ENCODE peak calls at places on chromosomes 12 and 14, in ten cellular contexts. One of them, this sample, is unnamed.

GRCh38 chr14:71103662-71104484 is 196.6 kb downstream of the PCNX1 start:
- DNase-seq in iris pigment epithelial cell: peak; percentile 79
- DNase-seq in HEK293T: peak; percentile 60
- DNase-seq in kidney: no peak
- DNase-seq in cardiac septum: no peak
- DNase-seq in NCI-H1436 treated with DMSO at 0.1 percent for 48 hours: peak; percentile 2
- DNase-seq in substantia nigra: no peak
- DNase-seq in posterior cingulate gyrus: no peak
- DNase-seq in tibial artery: no peak
- DNase-seq in left kidney: peak; percentile 76
- DNase-seq in this sample: no peak

GRCh38 chr14:94041551-94042346 is 15.6 kb downstream of the OTUB2 start:
- DNase-seq in iris pigment epithelial cell: peak; percentile 47
- DNase-seq in HEK293T: no peak
- DNase-seq in kidney: peak; percentile 79
- DNase-seq in cardiac septum: no peak
- DNase-seq in NCI-H1436 treated with DMSO at 0.1 percent for 48 hours: no peak
- DNase-seq in substantia nigra: no peak
- DNase-seq in posterior cingulate gyrus: peak; percentile 74
- DNase-seq in tibial artery: no peak
- DNase-seq in left kidney: no peak
- DNase-seq in this sample: peak; percentile 36

GRCh38 chr14:104938960-104939359 is 14.3 kb downstream of the PLD4 start:
- DNase-seq in iris pigment epithelial cell: no peak
- DNase-seq in HEK293T: no peak
- DNase-seq in kidney: no peak
- DNase-seq in cardiac septum: no peak
- DNase-seq in NCI-H1436 treated with DMSO at 0.1 percent for 48 hours: no peak
- DNase-seq in substantia nigra: no peak
- DNase-seq in posterior cingulate gyrus: no peak
- DNase-seq in tibial artery: peak; percentile 8
- DNase-seq in left kidney: no peak
- DNase-seq in this sample: no peak

GRCh38 chr14:81222694-81223093 is 1.9 kb upstream of the GTF2A1 start:
- DNase-seq in iris pigment epithelial cell: no peak
- DNase-seq in HEK293T: no peak
- DNase-seq in kidney: no peak
- DNase-seq in cardiac septum: no peak
- DNase-seq in NCI-H1436 treated with DMSO at 0.1 percent for 48 hours: no peak
- DNase-seq in substantia nigra: no peak
- DNase-seq in posterior cingulate gyrus: no peak
- DNase-seq in tibial artery: no peak
- DNase-seq in left kidney: peak; percentile 32
- DNase-seq in this sample: no peak

GRCh38 chr12:75561921-75562320 is 50.5 kb upstream of the KRR1 start:
- DNase-seq in iris pigment epithelial cell: peak; percentile 17
- DNase-seq in HEK293T: no peak
- DNase-seq in kidney: no peak
- DNase-seq in cardiac septum: no peak
- DNase-seq in NCI-H1436 treated with DMSO at 0.1 percent for 48 hours: no peak
- DNase-seq in substantia nigra: no peak
- DNase-seq in posterior cingulate gyrus: no peak
- DNase-seq in tibial artery: no peak
- DNase-seq in left kidney: no peak
- DNase-seq in this sample: no peak

GRCh38 chr14:83991666-83992065 is 1538.3 kb upstream of the FLRT2 start:
- DNase-seq in iris pigment epithelial cell: peak; percentile 28
- DNase-seq in HEK293T: no peak
- DNase-seq in kidney: no peak
- DNase-seq in cardiac septum: no peak
- DNase-seq in NCI-H1436 treated with DMSO at 0.1 percent for 48 hours: no peak
- DNase-seq in substantia nigra: no peak
- DNase-seq in posterior cingulate gyrus: no peak
- DNase-seq in tibial artery: no peak
- DNase-seq in left kidney: no peak
- DNase-seq in this sample: no peak

GRCh38 chr12:6072302-6072752 is 52.1 kb downstream of the VWF start:
- DNase-seq in iris pigment epithelial cell: peak; percentile 82
- DNase-seq in HEK293T: no peak
- DNase-seq in kidney: no peak
- DNase-seq in cardiac septum: no peak
- DNase-seq in NCI-H1436 treated with DMSO at 0.1 percent for 48 hours: no peak
- DNase-seq in substantia nigra: no peak
- DNase-seq in posterior cingulate gyrus: no peak
- DNase-seq in tibial artery: no peak
- DNase-seq in left kidney: peak; percentile 47
- DNase-seq in this sample: no peak

GRCh38 chr12:47991106-47991550 is 13.1 kb downstream of the COL2A1 start:
- DNase-seq in iris pigment epithelial cell: no peak
- DNase-seq in HEK293T: no peak
- DNase-seq in kidney: peak; percentile 56
- DNase-seq in cardiac septum: no peak
- DNase-seq in NCI-H1436 treated with DMSO at 0.1 percent for 48 hours: no peak
- DNase-seq in substantia nigra: no peak
- DNase-seq in posterior cingulate gyrus: peak; percentile 74
- DNase-seq in tibial artery: no peak
- DNase-seq in left kidney: no peak
- DNase-seq in this sample: no peak

GRCh38 chr14:103139371-103140016 is 16.2 kb downstream of the TNFAIP2 start:
- DNase-seq in iris pigment epithelial cell: no peak
- DNase-seq in HEK293T: no peak
- DNase-seq in kidney: no peak
- DNase-seq in cardiac septum: no peak
- DNase-seq in NCI-H1436 treated with DMSO at 0.1 percent for 48 hours: no peak
- DNase-seq in substantia nigra: no peak
- DNase-seq in posterior cingulate gyrus: no peak
- DNase-seq in tibial artery: no peak
- DNase-seq in left kidney: peak; percentile 56
- DNase-seq in this sample: no peak

GRCh38 chr14:53890611-53891091 is 66.0 kb downstream of the BMP4 start:
- DNase-seq in iris pigment epithelial cell: peak; percentile 15
- DNase-seq in HEK293T: no peak
- DNase-seq in kidney: no peak
- DNase-seq in cardiac septum: no peak
- DNase-seq in NCI-H1436 treated with DMSO at 0.1 percent for 48 hours: no peak
- DNase-seq in substantia nigra: no peak
- DNase-seq in posterior cingulate gyrus: no peak
- DNase-seq in tibial artery: no peak
- DNase-seq in left kidney: no peak
- DNase-seq in this sample: peak; percentile 21

GRCh38 chr12:120709976-120710804 is at the start of gene UNC119B:
- DNase-seq in iris pigment epithelial cell: peak; percentile 42
- DNase-seq in HEK293T: peak; percentile 83
- DNase-seq in kidney: peak; percentile 90
- DNase-seq in cardiac septum: peak; percentile 91
- DNase-seq in NCI-H1436 treated with DMSO at 0.1 percent for 48 hours: no peak
- DNase-seq in substantia nigra: peak; percentile 77
- DNase-seq in posterior cingulate gyrus: peak; percentile 95
- DNase-seq in tibial artery: peak; percentile 59
- DNase-seq in left kidney: peak; percentile 88
- DNase-seq in this sample: peak; percentile 79

GRCh38 chr14:105999361-106000028 is 473.1 kb downstream of the TMEM121 start:
- DNase-seq in iris pigment epithelial cell: peak; percentile 45
- DNase-seq in HEK293T: peak; percentile 5
- DNase-seq in kidney: peak; percentile 75
- DNase-seq in cardiac septum: peak; percentile 81
- DNase-seq in NCI-H1436 treated with DMSO at 0.1 percent for 48 hours: no peak
- DNase-seq in substantia nigra: peak; percentile 34
- DNase-seq in posterior cingulate gyrus: peak; percentile 90
- DNase-seq in tibial artery: no peak
- DNase-seq in left kidney: peak; percentile 1
- DNase-seq in this sample: peak; percentile 63

GRCh38 chr12:117622087-117622486 is 260.7 kb upstream of the NOS1 start:
- DNase-seq in iris pigment epithelial cell: no peak
- DNase-seq in HEK293T: no peak
- DNase-seq in kidney: no peak
- DNase-seq in cardiac septum: no peak
- DNase-seq in NCI-H1436 treated with DMSO at 0.1 percent for 48 hours: no peak
- DNase-seq in substantia nigra: no peak
- DNase-seq in posterior cingulate gyrus: no peak
- DNase-seq in tibial artery: no peak
- DNase-seq in left kidney: no peak
- DNase-seq in this sample: no peak

GRCh38 chr14:102659797-102660196 is 67.3 kb downstream of the RCOR1 start:
- DNase-seq in iris pigment epithelial cell: peak; percentile 67
- DNase-seq in HEK293T: no peak
- DNase-seq in kidney: no peak
- DNase-seq in cardiac septum: no peak
- DNase-seq in NCI-H1436 treated with DMSO at 0.1 percent for 48 hours: no peak
- DNase-seq in substantia nigra: no peak
- DNase-seq in posterior cingulate gyrus: no peak
- DNase-seq in tibial artery: no peak
- DNase-seq in left kidney: no peak
- DNase-seq in this sample: no peak

GRCh38 chr14:24965934-24966593 is 83.9 kb downstream of the STXBP6 start:
- DNase-seq in iris pigment epithelial cell: peak; percentile 84
- DNase-seq in HEK293T: no peak
- DNase-seq in kidney: no peak
- DNase-seq in cardiac septum: no peak
- DNase-seq in NCI-H1436 treated with DMSO at 0.1 percent for 48 hours: no peak
- DNase-seq in substantia nigra: no peak
- DNase-seq in posterior cingulate gyrus: peak; percentile 89
- DNase-seq in tibial artery: peak; percentile 61
- DNase-seq in left kidney: peak; percentile 13
- DNase-seq in this sample: no peak

GRCh38 chr14:75658957-75659356 is 1.7 kb downstream of the ERG28 start:
- DNase-seq in iris pigment epithelial cell: no peak
- DNase-seq in HEK293T: no peak
- DNase-seq in kidney: no peak
- DNase-seq in cardiac septum: no peak
- DNase-seq in NCI-H1436 treated with DMSO at 0.1 percent for 48 hours: no peak
- DNase-seq in substantia nigra: no peak
- DNase-seq in posterior cingulate gyrus: no peak
- DNase-seq in tibial artery: no peak
- DNase-seq in left kidney: no peak
- DNase-seq in this sample: no peak

GRCh38 chr12:50195832-50196231 is 28.7 kb upstream of the CERS5 start:
- DNase-seq in iris pigment epithelial cell: no peak
- DNase-seq in HEK293T: peak; percentile 27
- DNase-seq in kidney: no peak
- DNase-seq in cardiac septum: no peak
- DNase-seq in NCI-H1436 treated with DMSO at 0.1 percent for 48 hours: no peak
- DNase-seq in substantia nigra: no peak
- DNase-seq in posterior cingulate gyrus: no peak
- DNase-seq in tibial artery: no peak
- DNase-seq in left kidney: no peak
- DNase-seq in this sample: no peak

GRCh38 chr14:99254391-99255009 is 17.5 kb downstream of the BCL11B start:
- DNase-seq in iris pigment epithelial cell: no peak
- DNase-seq in HEK293T: no peak
- DNase-seq in kidney: no peak
- DNase-seq in cardiac septum: no peak
- DNase-seq in NCI-H1436 treated with DMSO at 0.1 percent for 48 hours: no peak
- DNase-seq in substantia nigra: no peak
- DNase-seq in posterior cingulate gyrus: peak; percentile 78
- DNase-seq in tibial artery: no peak
- DNase-seq in left kidney: no peak
- DNase-seq in this sample: no peak

GRCh38 chr14:73753043-73753886 is 39.1 kb upstream of the PNMA1 start:
- DNase-seq in iris pigment epithelial cell: no peak
- DNase-seq in HEK293T: no peak
- DNase-seq in kidney: peak; percentile 85
- DNase-seq in cardiac septum: no peak
- DNase-seq in NCI-H1436 treated with DMSO at 0.1 percent for 48 hours: no peak
- DNase-seq in substantia nigra: no peak
- DNase-seq in posterior cingulate gyrus: no peak
- DNase-seq in tibial artery: peak; percentile 72
- DNase-seq in left kidney: no peak
- DNase-seq in this sample: peak; percentile 60

GRCh38 chr14:37034410-37035285 is 137.8 kb downstream of the SLC25A21 start:
- DNase-seq in iris pigment epithelial cell: peak; percentile 24
- DNase-seq in HEK293T: peak; percentile 43
- DNase-seq in kidney: no peak
- DNase-seq in cardiac septum: no peak
- DNase-seq in NCI-H1436 treated with DMSO at 0.1 percent for 48 hours: no peak
- DNase-seq in substantia nigra: no peak
- DNase-seq in posterior cingulate gyrus: no peak
- DNase-seq in tibial artery: no peak
- DNase-seq in left kidney: peak; percentile 57
- DNase-seq in this sample: no peak

GRCh38 chr12:120835304-120835612 is 68.9 kb downstream of the SPPL3 start:
- DNase-seq in iris pigment epithelial cell: peak; percentile 54
- DNase-seq in HEK293T: no peak
- DNase-seq in kidney: no peak
- DNase-seq in cardiac septum: no peak
- DNase-seq in NCI-H1436 treated with DMSO at 0.1 percent for 48 hours: no peak
- DNase-seq in substantia nigra: no peak
- DNase-seq in posterior cingulate gyrus: no peak
- DNase-seq in tibial artery: no peak
- DNase-seq in left kidney: no peak
- DNase-seq in this sample: no peak

GRCh38 chr12:131604146-131604844 is 106.6 kb upstream of the SFSWAP start:
- DNase-seq in iris pigment epithelial cell: no peak
- DNase-seq in HEK293T: peak; percentile 31
- DNase-seq in kidney: no peak
- DNase-seq in cardiac septum: no peak
- DNase-seq in NCI-H1436 treated with DMSO at 0.1 percent for 48 hours: no peak
- DNase-seq in substantia nigra: no peak
- DNase-seq in posterior cingulate gyrus: peak; percentile 82
- DNase-seq in tibial artery: no peak
- DNase-seq in left kidney: peak; percentile 70
- DNase-seq in this sample: no peak

GRCh38 chr12:113293100-113293499 is 41.8 kb downstream of the SLC8B1 start:
- DNase-seq in iris pigment epithelial cell: no peak
- DNase-seq in HEK293T: no peak
- DNase-seq in kidney: no peak
- DNase-seq in cardiac septum: no peak
- DNase-seq in NCI-H1436 treated with DMSO at 0.1 percent for 48 hours: no peak
- DNase-seq in substantia nigra: no peak
- DNase-seq in posterior cingulate gyrus: peak; percentile 73
- DNase-seq in tibial artery: no peak
- DNase-seq in left kidney: no peak
- DNase-seq in this sample: no peak

GRCh38 chr12:27034607-27035293 is 12.4 kb downstream of the MED21 start:
- DNase-seq in iris pigment epithelial cell: no peak
- DNase-seq in HEK293T: no peak
- DNase-seq in kidney: no peak
- DNase-seq in cardiac septum: no peak
- DNase-seq in NCI-H1436 treated with DMSO at 0.1 percent for 48 hours: no peak
- DNase-seq in substantia nigra: no peak
- DNase-seq in posterior cingulate gyrus: no peak
- DNase-seq in tibial artery: no peak
- DNase-seq in left kidney: peak; percentile 45
- DNase-seq in this sample: no peak

GRCh38 chr14:49962616-49963015 is 69.7 kb downstream of the ARF6 start:
- DNase-seq in iris pigment epithelial cell: no peak
- DNase-seq in HEK293T: no peak
- DNase-seq in kidney: peak; percentile 85
- DNase-seq in cardiac septum: no peak
- DNase-seq in NCI-H1436 treated with DMSO at 0.1 percent for 48 hours: no peak
- DNase-seq in substantia nigra: no peak
- DNase-seq in posterior cingulate gyrus: peak; percentile 90
- DNase-seq in tibial artery: no peak
- DNase-seq in left kidney: no peak
- DNase-seq in this sample: no peak

GRCh38 chr14:65788876-65789859 is 376.6 kb downstream of the FUT8 start:
- DNase-seq in iris pigment epithelial cell: no peak
- DNase-seq in HEK293T: no peak
- DNase-seq in kidney: no peak
- DNase-seq in cardiac septum: no peak
- DNase-seq in NCI-H1436 treated with DMSO at 0.1 percent for 48 hours: no peak
- DNase-seq in substantia nigra: peak; percentile 10
- DNase-seq in posterior cingulate gyrus: no peak
- DNase-seq in tibial artery: no peak
- DNase-seq in left kidney: no peak
- DNase-seq in this sample: no peak

This sample was measured in heart right ventricle.